ENCODE peak calls at places on chromosomes 6 and 20, in ten cellular contexts. V is endodermal cell; D is AG04450; U is SK-N-SH; J is CD8-positive, alpha-beta T cell; W is heart left ventricle; F is psoas muscle; M is dorsolateral prefrontal cortex; L is heart right ventricle; Z is HepG2. C is an unnamed sample.
A peak's percentile ranks its signal among the peaks of the same experiment; 100 is the strongest.

GRCh38 chr6:151239603-151240035 is at the start of gene AKAP12:
- DNase-seq in V (no peak), D (peak; percentile 23), U (no peak), J (no peak), W (peak; percentile 33), F (peak; percentile 31), M (peak; percentile 62), L (peak; percentile 27), Z (no peak), C (peak; percentile 73)

GRCh38 chr6:130183271-130184222 is 39.2 kb downstream of the SAMD3 start:
- DNase-seq in V (no peak), D (no peak), U (no peak), J (peak; percentile 59), W (no peak), F (no peak), M (no peak), L (no peak), Z (no peak), C (no peak)

GRCh38 chr6:6494677-6495076 is 93.8 kb upstream of the LY86 start:
- DNase-seq in V (peak; percentile 95), D (no peak), U (peak; percentile 15), J (no peak), W (peak; percentile 56), F (peak; percentile 28), M (no peak), L (peak; percentile 56), Z (peak; percentile 23), C (no peak)

GRCh38 chr6:142155895-142156757 is 9.1 kb downstream of the VTA1 start:
- DNase-seq in V (peak; percentile 45), D (no peak), U (peak; percentile 10), J (no peak), W (no peak), F (no peak), M (no peak), L (no peak), Z (peak; percentile 30), C (no peak)

GRCh38 chr6:163177892-163178420 is 236.6 kb upstream of the QKI start:
- DNase-seq in V (no peak), D (no peak), U (no peak), J (no peak), W (no peak), F (no peak), M (no peak), L (no peak), Z (no peak), C (no peak)

GRCh38 chr6:21753571-21754108 is 160.1 kb downstream of the SOX4 start:
- DNase-seq in V (no peak), D (peak; percentile 82), U (no peak), J (no peak), W (no peak), F (no peak), M (no peak), L (no peak), Z (no peak), C (no peak)

GRCh38 chr6:32415521-32416019 is 8.6 kb upstream of the BTNL2 start:
- DNase-seq in V (peak; percentile 95), D (peak; percentile 26), U (peak; percentile 50), J (peak; percentile 83), W (peak; percentile 71), F (peak; percentile 61), M (peak; percentile 76), L (peak; percentile 60), Z (peak; percentile 61), C (peak; percentile 84)

GRCh38 chr20:49028684-49029083 is 17.4 kb upstream of the CSE1L start:
- DNase-seq in V (peak; percentile 20), D (no peak), U (peak; percentile 47), J (no peak), W (no peak), F (no peak), M (no peak), L (no peak), Z (peak; percentile 58), C (peak; percentile 26)

GRCh38 chr6:43836507-43836906 is 66.5 kb downstream of the VEGFA start:
- DNase-seq in V (no peak), D (no peak), U (no peak), J (no peak), W (no peak), F (no peak), M (no peak), L (no peak), Z (no peak), C (no peak)

GRCh38 chr20:8218861-8219260 is 86.8 kb downstream of the PLCB1 start:
- DNase-seq in V (no peak), D (peak; percentile 47), U (no peak), J (no peak), W (no peak), F (no peak), M (no peak), L (no peak), Z (no peak), C (no peak)

GRCh38 chr20:42392417-42392816 is 774.2 kb upstream of the CHD6 start:
- DNase-seq in V (no peak), D (no peak), U (no peak), J (no peak), W (no peak), F (no peak), M (no peak), L (no peak), Z (no peak), C (no peak)

DNA sequence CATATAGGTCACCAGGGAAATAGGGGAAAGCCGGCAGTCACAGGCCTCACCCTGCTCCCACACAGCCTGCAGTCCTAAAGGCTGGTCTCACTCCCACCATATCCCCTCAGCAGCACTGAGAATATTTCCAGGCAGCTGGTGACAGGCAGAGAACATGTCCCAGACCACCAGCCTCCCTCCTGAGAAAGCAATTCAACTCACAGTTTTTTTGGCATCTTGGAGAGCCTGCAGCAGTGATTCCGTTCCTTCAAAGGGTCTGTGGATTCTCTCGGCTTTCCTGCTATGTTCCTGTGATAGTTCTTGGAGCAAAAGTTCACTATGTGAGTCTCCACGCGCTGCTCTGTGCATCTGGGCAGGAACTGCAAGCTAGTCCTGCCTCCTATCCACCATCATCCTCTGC is 448.4 kb upstream of the HSF2 start:
- DNase-seq in V (no peak), D (no peak), U (no peak), J (no peak), W (no peak), F (no peak), M (no peak), L (no peak), Z (no peak), C (no peak)
- TF ChIP-seq CTCF in V (no peak), D (no peak), U (no peak), J (no peak), W (no peak), F (no peak), M (no peak), L (no peak), Z (no peak), C (no peak)

GRCh38 chr6:111703723-111704122 is 98.0 kb upstream of the TRAF3IP2 start:
- DNase-seq in V (no peak), D (no peak), U (no peak), J (no peak), W (no peak), F (no peak), M (no peak), L (no peak), Z (no peak), C (no peak)
- H3K27ac ChIP-seq in V (no peak overlapping the region), D (no peak overlapping the region), U (no peak overlapping the region), J (no peak overlapping the region), W (no peak overlapping the region), F (no peak overlapping the region), M (no peak overlapping the region), L (no peak overlapping the region), Z (no peak overlapping the region), C (no peak overlapping the region)

GRCh38 chr6:23329091-23329490 is 759.7 kb downstream of the HDGFL1 start:
- DNase-seq in V (no peak), D (no peak), U (no peak), J (no peak), W (no peak), F (no peak), M (no peak), L (no peak), Z (no peak), C (no peak)

GRCh38 chr6:23320588-23320987 is 751.2 kb downstream of the HDGFL1 start:
- DNase-seq in V (no peak), D (no peak), U (no peak), J (no peak), W (no peak), F (no peak), M (no peak), L (no peak), Z (no peak), C (no peak)

GRCh38 chr6:23319560-23319959 is 750.2 kb downstream of the HDGFL1 start:
- DNase-seq in V (no peak), D (no peak), U (no peak), J (no peak), W (no peak), F (no peak), M (no peak), L (no peak), Z (no peak), C (no peak)

GRCh38 chr6:23330632-23331031 is 761.3 kb downstream of the HDGFL1 start:
- DNase-seq in V (no peak), D (no peak), U (no peak), J (no peak), W (no peak), F (no peak), M (no peak), L (no peak), Z (no peak), C (no peak)

GRCh38 chr6:23325065-23325464 is 755.7 kb downstream of the HDGFL1 start:
- DNase-seq in V (no peak), D (no peak), U (no peak), J (no peak), W (no peak), F (no peak), M (no peak), L (no peak), Z (no peak), C (no peak)
- TF ChIP-seq CTCF in V (no peak), D (no peak), U (no peak), J (no peak), W (no peak), F (no peak), M (no peak), L (no peak), Z (no peak), C (no peak)

GRCh38 chr6:26296556-26296856 is 68.5 kb upstream of the BTN3A2 start:
- DNase-seq in V (no peak), D (no peak), U (no peak), J (no peak), W (no peak), F (no peak), M (no peak), L (no peak), Z (no peak), C (no peak)

GRCh38 chr6:26292709-26293108 is 72.3 kb upstream of the BTN3A2 start:
- DNase-seq in V (no peak), D (no peak), U (no peak), J (no peak), W (no peak), F (no peak), M (no peak), L (no peak), Z (no peak), C (no peak)

GRCh38 chr6:26294276-26294675 is 70.7 kb upstream of the BTN3A2 start:
- DNase-seq in V (no peak), D (no peak), U (no peak), J (no peak), W (no peak), F (no peak), M (no peak), L (no peak), Z (no peak), C (no peak)

GRCh38 chr6:26296857-26297648 is 67.9 kb upstream of the BTN3A2 start:
- DNase-seq in V (no peak), D (no peak), U (no peak), J (no peak), W (no peak), F (no peak), M (no peak), L (no peak), Z (no peak), C (no peak)

GRCh38 chr6:26295691-26296555 is 69.1 kb upstream of the BTN3A2 start:
- DNase-seq in V (no peak), D (no peak), U (no peak), J (no peak), W (no peak), F (no peak), M (no peak), L (no peak), Z (peak; percentile 86), C (no peak)
- H3K27ac ChIP-seq in V (no peak overlapping the region), D (peak overlapping the region; percentile 49), U (no peak overlapping the region), J (no peak overlapping the region), W (no peak overlapping the region), F (peak overlapping the region; percentile 92), M (no peak overlapping the region), L (peak overlapping the region; percentile 59), Z (no peak overlapping the region), C (no peak overlapping the region)

C was measured in suprapubic skin.